ENCODE peak calls at places on chromosomes 2 and 18, in nine cellular contexts. X is AG20443; G is NCI-H1417; K is AG04450; B is KG1; M is hypothalamus; Y is CD8-positive, alpha-beta memory T cell; D is T-helper 1 cell; L is T-helper 9 cell. S is an unnamed sample.

GRCh38 chr2:167509585-167509984 is 621.3 kb downstream of the XIRP2 start:
- DNase-seq in X (peak), G (peak), K (peak), B (no peak), M (no peak), Y (no peak), D (no peak), L (no peak), S (no peak)

GRCh38 chr2:8633735-8634313 is 48.0 kb upstream of the ID2 start:
- DNase-seq in X (peak), G (no peak), K (peak), B (no peak), M (no peak), Y (no peak), D (no peak), L (no peak), S (peak)

GRCh38 chr2:54306561-54306960 is 50.5 kb upstream of the TSPYL6 start:
- DNase-seq in X (peak), G (no peak), K (no peak), B (no peak), M (no peak), Y (no peak), D (no peak), L (no peak), S (no peak)

GRCh38 chr2:177171418-177171865 is 41.2 kb upstream of the HNRNPA3 start:
- DNase-seq in X (no peak), G (no peak), K (no peak), B (no peak), M (no peak), Y (no peak), D (no peak), L (no peak), S (no peak)

GRCh38 chr18:57909620-57910019 is 106.5 kb upstream of the ATP8B1 start:
- DNase-seq in X (no peak), G (no peak), K (no peak), B (no peak), M (no peak), Y (no peak), D (no peak), L (no peak), S (no peak)

GRCh38 chr2:160109939-160110673 is 47.7 kb upstream of the PLA2R1 start:
- DNase-seq in X (peak), G (peak), K (peak), B (peak), M (peak), Y (peak), D (peak), L (peak), S (peak)

GRCh38 chr2:210917465-210917864 is 361.1 kb downstream of the CPS1 start:
- DNase-seq in X (no peak), G (no peak), K (no peak), B (no peak), M (no peak), Y (no peak), D (no peak), L (no peak), S (no peak)

GRCh38 chr2:234979204-234980167 is 27.7 kb downstream of the SH3BP4 start:
- DNase-seq in X (no peak), G (no peak), K (no peak), B (no peak), M (no peak), Y (no peak), D (no peak), L (no peak), S (no peak)

GRCh38 chr2:133248264-133248663 is 320.0 kb downstream of the NCKAP5 start:
- DNase-seq in X (no peak), G (no peak), K (no peak), B (no peak), M (no peak), Y (no peak), D (no peak), L (no peak), S (no peak)

GRCh38 chr2:48715042-48715899 is 40.3 kb downstream of the LHCGR start:
- DNase-seq in X (no peak), G (no peak), K (peak), B (no peak), M (no peak), Y (no peak), D (no peak), L (no peak), S (no peak)

GRCh38 chr2:160741271-160741670 is 247.7 kb upstream of the RBMS1 start:
- DNase-seq in X (no peak), G (no peak), K (no peak), B (no peak), M (no peak), Y (no peak), D (no peak), L (no peak), S (no peak)

GRCh38 chr18:77147418-77147852 is 14.9 kb upstream of the MBP start:
- DNase-seq in X (peak), G (no peak), K (no peak), B (no peak), M (no peak), Y (no peak), D (peak), L (no peak), S (no peak)

GRCh38 chr2:68741238-68741637 is 6.6 kb downstream of the ARHGAP25 start:
- DNase-seq in X (no peak), G (no peak), K (no peak), B (no peak), M (no peak), Y (no peak), D (peak), L (no peak), S (no peak)

GRCh38 chr2:35933031-35933430 is 422.5 kb upstream of the CRIM1 start:
- DNase-seq in X (no peak), G (no peak), K (no peak), B (no peak), M (no peak), Y (no peak), D (no peak), L (no peak), S (no peak)

GRCh38 chr18:62939925-62940324 is 224.6 kb downstream of the PHLPP1 start:
- DNase-seq in X (no peak), G (no peak), K (no peak), B (no peak), M (no peak), Y (no peak), D (no peak), L (no peak), S (no peak)

GRCh38 chr2:233448220-233448559 is 93.9 kb downstream of the DGKD start:
- DNase-seq in X (no peak), G (peak), K (no peak), B (no peak), M (no peak), Y (no peak), D (no peak), L (no peak), S (no peak)

GRCh38 chr2:241040811-241041334 is 42.5 kb downstream of the SNED1 start:
- DNase-seq in X (no peak), G (peak), K (no peak), B (no peak), M (no peak), Y (no peak), D (no peak), L (no peak), S (no peak)

GRCh38 chr2:2127474-2127873 is 203.6 kb downstream of the MYT1L start:
- DNase-seq in X (no peak), G (peak), K (no peak), B (no peak), M (no peak), Y (no peak), D (no peak), L (no peak), S (no peak)

GRCh38 chr2:11329759-11330158 is 14.7 kb downstream of the ROCK2 start:
- DNase-seq in X (peak), G (no peak), K (no peak), B (no peak), M (no peak), Y (no peak), D (no peak), L (no peak), S (no peak)

GRCh38 chr18:55384551-55385275 is 203.3 kb downstream of the TCF4 start:
- DNase-seq in X (peak), G (peak), K (no peak), B (no peak), M (no peak), Y (no peak), D (peak), L (no peak), S (no peak)